ENCODE peak calls at places on chromosomes 3 and 15, in eight cellular contexts. One of them, this sample, is unnamed.

GRCh38 chr15:38062679-38063078 is 128.2 kb downstream of the TMCO5A start:
- DNase-seq in astrocyte of the spinal cord: no peak
- DNase-seq in OCI-LY7: no peak
- DNase-seq in fibroblast of pulmonary artery: no peak
- DNase-seq in chondrocyte: no peak
- DNase-seq in esophagus muscularis mucosa: no peak
- DNase-seq in sigmoid colon: no peak
- DNase-seq in heart right ventricle: no peak
- DNase-seq in this sample: no peak

GRCh38 chr3:138351916-138352555 is 3.7 kb downstream of the MRAS start:
- DNase-seq in sigmoid colon: peak; percentile 22
- DNase-seq in chondrocyte: no peak
- DNase-seq in fibroblast of pulmonary artery: no peak
- DNase-seq in heart right ventricle: peak; percentile 73
- DNase-seq in esophagus muscularis mucosa: no peak
- DNase-seq in astrocyte of the spinal cord: no peak
- DNase-seq in OCI-LY7: no peak
- DNase-seq in this sample: no peak

GRCh38 chr3:69197922-69198540 is 75.6 kb upstream of the LMOD3 start:
- DNase-seq in sigmoid colon: no peak
- DNase-seq in OCI-LY7: no peak
- DNase-seq in esophagus muscularis mucosa: no peak
- DNase-seq in heart right ventricle: no peak
- DNase-seq in chondrocyte: no peak
- DNase-seq in fibroblast of pulmonary artery: no peak
- DNase-seq in astrocyte of the spinal cord: no peak
- DNase-seq in this sample: no peak

GRCh38 chr3:52836991-52837390 is 2.2 kb upstream of the MUSTN1 start:
- DNase-seq in sigmoid colon: no peak
- DNase-seq in chondrocyte: no peak
- DNase-seq in astrocyte of the spinal cord: no peak
- DNase-seq in fibroblast of pulmonary artery: no peak
- DNase-seq in OCI-LY7: no peak
- DNase-seq in heart right ventricle: no peak
- DNase-seq in esophagus muscularis mucosa: no peak
- DNase-seq in this sample: no peak

GRCh38 chr3:100710355-100711198 is 1.3 kb downstream of the TFG start:
- DNase-seq in heart right ventricle: peak; percentile 19
- DNase-seq in OCI-LY7: peak; percentile 48
- DNase-seq in esophagus muscularis mucosa: no peak
- DNase-seq in sigmoid colon: no peak
- DNase-seq in chondrocyte: no peak
- DNase-seq in fibroblast of pulmonary artery: peak; percentile 73
- DNase-seq in astrocyte of the spinal cord: peak; percentile 70
- DNase-seq in this sample: peak; percentile 64

GRCh38 chr3:105982207-105982606 is 113.4 kb upstream of the CBLB start:
- DNase-seq in OCI-LY7: no peak
- DNase-seq in chondrocyte: no peak
- DNase-seq in fibroblast of pulmonary artery: no peak
- DNase-seq in astrocyte of the spinal cord: no peak
- DNase-seq in esophagus muscularis mucosa: no peak
- DNase-seq in heart right ventricle: no peak
- DNase-seq in sigmoid colon: no peak
- DNase-seq in this sample: no peak

GRCh38 chr15:96225642-96226259 is 104.7 kb upstream of the NR2F2 start:
- DNase-seq in heart right ventricle: no peak
- DNase-seq in sigmoid colon: no peak
- DNase-seq in esophagus muscularis mucosa: no peak
- DNase-seq in fibroblast of pulmonary artery: no peak
- DNase-seq in chondrocyte: no peak
- DNase-seq in OCI-LY7: no peak
- DNase-seq in astrocyte of the spinal cord: no peak
- DNase-seq in this sample: no peak

GRCh38 chr3:122636697-122637096 is 43.9 kb upstream of the PARP14 start:
- DNase-seq in OCI-LY7: no peak
- DNase-seq in sigmoid colon: no peak
- DNase-seq in chondrocyte: no peak
- DNase-seq in heart right ventricle: no peak
- DNase-seq in esophagus muscularis mucosa: peak; percentile 31
- DNase-seq in astrocyte of the spinal cord: no peak
- DNase-seq in fibroblast of pulmonary artery: no peak
- DNase-seq in this sample: no peak

GRCh38 chr15:92113832-92114231 is 260.3 kb downstream of the SLCO3A1 start:
- DNase-seq in astrocyte of the spinal cord: no peak
- DNase-seq in fibroblast of pulmonary artery: no peak
- DNase-seq in chondrocyte: no peak
- DNase-seq in OCI-LY7: no peak
- DNase-seq in heart right ventricle: no peak
- DNase-seq in sigmoid colon: no peak
- DNase-seq in esophagus muscularis mucosa: no peak
- DNase-seq in this sample: no peak

GRCh38 chr3:168977696-168978374 is 685.7 kb downstream of the MECOM start:
- DNase-seq in sigmoid colon: no peak
- DNase-seq in OCI-LY7: no peak
- DNase-seq in heart right ventricle: peak; percentile 6
- DNase-seq in fibroblast of pulmonary artery: peak; percentile 63
- DNase-seq in astrocyte of the spinal cord: peak; percentile 59
- DNase-seq in chondrocyte: no peak
- DNase-seq in esophagus muscularis mucosa: no peak
- DNase-seq in this sample: no peak

GRCh38 chr3:191100516-191100915 is 98.5 kb upstream of the OSTN start:
- DNase-seq in chondrocyte: no peak
- DNase-seq in fibroblast of pulmonary artery: no peak
- DNase-seq in OCI-LY7: no peak
- DNase-seq in astrocyte of the spinal cord: no peak
- DNase-seq in sigmoid colon: no peak
- DNase-seq in esophagus muscularis mucosa: no peak
- DNase-seq in heart right ventricle: no peak
- DNase-seq in this sample: no peak

GRCh38 chr3:159635047-159635641 is 353.5 kb upstream of the IL12A start:
- DNase-seq in astrocyte of the spinal cord: peak; percentile 54
- DNase-seq in heart right ventricle: no peak
- DNase-seq in OCI-LY7: no peak
- DNase-seq in fibroblast of pulmonary artery: peak; percentile 35
- DNase-seq in sigmoid colon: no peak
- DNase-seq in esophagus muscularis mucosa: no peak
- DNase-seq in chondrocyte: no peak
- DNase-seq in this sample: no peak

GRCh38 chr15:41944313-41944940 is 27.9 kb downstream of the EHD4 start:
- DNase-seq in heart right ventricle: no peak
- DNase-seq in fibroblast of pulmonary artery: peak; percentile 94
- DNase-seq in esophagus muscularis mucosa: no peak
- DNase-seq in OCI-LY7: no peak
- DNase-seq in sigmoid colon: peak; percentile 85
- DNase-seq in astrocyte of the spinal cord: peak; percentile 94
- DNase-seq in chondrocyte: no peak
- DNase-seq in this sample: no peak

GRCh38 chr15:41941644-41942415 is 30.5 kb downstream of the EHD4 start:
- DNase-seq in esophagus muscularis mucosa: no peak
- DNase-seq in sigmoid colon: no peak
- DNase-seq in chondrocyte: no peak
- DNase-seq in heart right ventricle: no peak
- DNase-seq in fibroblast of pulmonary artery: no peak
- DNase-seq in astrocyte of the spinal cord: no peak
- DNase-seq in OCI-LY7: no peak
- DNase-seq in this sample: no peak

GRCh38 chr15:41945221-41945620 is 27.1 kb downstream of the EHD4 start:
- DNase-seq in heart right ventricle: no peak
- DNase-seq in OCI-LY7: no peak
- DNase-seq in esophagus muscularis mucosa: no peak
- DNase-seq in chondrocyte: no peak
- DNase-seq in astrocyte of the spinal cord: no peak
- DNase-seq in sigmoid colon: no peak
- DNase-seq in fibroblast of pulmonary artery: no peak
- DNase-seq in this sample: no peak

GRCh38 chr15:41943543-41944312 is 28.6 kb downstream of the EHD4 start:
- DNase-seq in astrocyte of the spinal cord: no peak
- DNase-seq in chondrocyte: no peak
- DNase-seq in sigmoid colon: no peak
- DNase-seq in OCI-LY7: no peak
- DNase-seq in heart right ventricle: no peak
- DNase-seq in fibroblast of pulmonary artery: no peak
- DNase-seq in esophagus muscularis mucosa: no peak
- DNase-seq in this sample: no peak

GRCh38 chr15:41942886-41943285 is 29.5 kb downstream of the EHD4 start:
- DNase-seq in fibroblast of pulmonary artery: no peak
- DNase-seq in esophagus muscularis mucosa: no peak
- DNase-seq in astrocyte of the spinal cord: no peak
- DNase-seq in chondrocyte: no peak
- DNase-seq in heart right ventricle: no peak
- DNase-seq in sigmoid colon: no peak
- DNase-seq in OCI-LY7: no peak
- DNase-seq in this sample: no peak
- TF ChIP-seq CTCF in fibroblast of pulmonary artery: no peak
- TF ChIP-seq CTCF in esophagus muscularis mucosa: no peak
- TF ChIP-seq CTCF in astrocyte of the spinal cord: no peak
- TF ChIP-seq CTCF in chondrocyte: no peak
- TF ChIP-seq CTCF in heart right ventricle: no peak
- TF ChIP-seq CTCF in sigmoid colon: no peak
- TF ChIP-seq CTCF in OCI-LY7: no peak
- TF ChIP-seq CTCF in this sample: no peak

GRCh38 chr3:128464188-128464587 is 2.5 kb downstream of the DNAJB8 start:
- DNase-seq in esophagus muscularis mucosa: no peak
- DNase-seq in heart right ventricle: peak; percentile 16
- DNase-seq in OCI-LY7: no peak
- DNase-seq in chondrocyte: no peak
- DNase-seq in sigmoid colon: no peak
- DNase-seq in fibroblast of pulmonary artery: no peak
- DNase-seq in astrocyte of the spinal cord: no peak
- DNase-seq in this sample: no peak
- TF ChIP-seq CTCF in esophagus muscularis mucosa: no peak
- TF ChIP-seq CTCF in heart right ventricle: peak; percentile 25
- TF ChIP-seq CTCF in OCI-LY7: no peak
- TF ChIP-seq CTCF in chondrocyte: no peak
- TF ChIP-seq CTCF in sigmoid colon: no peak
- TF ChIP-seq CTCF in fibroblast of pulmonary artery: no peak
- TF ChIP-seq CTCF in astrocyte of the spinal cord: no peak
- TF ChIP-seq CTCF in this sample: no peak

DNA sequence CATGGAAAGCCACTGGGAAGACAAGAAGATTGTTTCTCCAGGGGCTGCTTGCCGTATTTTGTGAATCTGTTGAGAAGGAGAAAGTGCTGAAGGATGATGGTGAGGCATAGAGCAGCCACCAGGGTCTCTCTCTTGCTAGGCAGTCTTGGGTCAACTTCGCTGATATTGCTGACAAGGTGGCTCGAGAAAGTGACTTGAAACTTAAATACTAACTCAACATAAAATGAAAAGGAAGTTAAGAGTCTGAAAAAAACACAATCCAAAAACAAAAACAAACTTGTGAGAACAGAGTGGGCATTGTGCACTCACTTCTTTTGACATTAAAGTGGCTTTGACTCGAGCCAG is 90.1 kb downstream of the CHST2 start:
- DNase-seq in sigmoid colon: no peak
- DNase-seq in heart right ventricle: no peak
- DNase-seq in chondrocyte: no peak
- DNase-seq in esophagus muscularis mucosa: peak; percentile 24
- DNase-seq in OCI-LY7: no peak
- DNase-seq in astrocyte of the spinal cord: no peak
- DNase-seq in fibroblast of pulmonary artery: no peak
- DNase-seq in this sample: no peak
- TF ChIP-seq CTCF in sigmoid colon: no peak
- TF ChIP-seq CTCF in heart right ventricle: no peak
- TF ChIP-seq CTCF in chondrocyte: no peak
- TF ChIP-seq CTCF in esophagus muscularis mucosa: no peak
- TF ChIP-seq CTCF in OCI-LY7: no peak
- TF ChIP-seq CTCF in astrocyte of the spinal cord: no peak
- TF ChIP-seq CTCF in fibroblast of pulmonary artery: no peak
- TF ChIP-seq CTCF in this sample: no peak

DNA sequence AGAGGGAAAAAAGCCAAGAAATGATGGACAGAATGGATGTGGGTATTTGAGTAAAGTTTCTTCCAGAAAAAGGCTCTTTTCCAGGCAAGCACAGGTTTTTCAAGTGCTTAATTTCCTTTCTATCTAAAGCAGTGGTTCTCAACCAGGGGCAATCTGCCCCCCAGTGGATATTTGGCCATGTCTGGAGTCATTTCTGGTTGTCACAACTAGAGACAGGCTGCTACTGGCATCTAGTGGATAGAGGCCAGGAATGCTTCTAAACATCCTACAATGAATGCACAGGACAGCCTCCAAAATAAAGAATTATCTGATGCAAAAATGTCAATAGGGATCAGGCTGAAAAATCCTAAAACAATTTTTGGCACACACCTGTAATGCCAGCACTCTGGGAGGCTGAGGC is 23.9 kb downstream of the SEC22C start:
- DNase-seq in sigmoid colon: no peak
- DNase-seq in esophagus muscularis mucosa: no peak
- DNase-seq in fibroblast of pulmonary artery: no peak
- DNase-seq in chondrocyte: no peak
- DNase-seq in OCI-LY7: peak; percentile 34
- DNase-seq in astrocyte of the spinal cord: no peak
- DNase-seq in heart right ventricle: no peak
- DNase-seq in this sample: no peak
- TF ChIP-seq CTCF in sigmoid colon: no peak
- TF ChIP-seq CTCF in esophagus muscularis mucosa: no peak
- TF ChIP-seq CTCF in fibroblast of pulmonary artery: no peak
- TF ChIP-seq CTCF in chondrocyte: peak; percentile 62
- TF ChIP-seq CTCF in OCI-LY7: peak; percentile 70
- TF ChIP-seq CTCF in astrocyte of the spinal cord: no peak
- TF ChIP-seq CTCF in heart right ventricle: peak; percentile 18
- TF ChIP-seq CTCF in this sample: peak; percentile 14

GRCh38 chr3:43581343-43581742 is 40.5 kb downstream of the ANO10 start:
- DNase-seq in sigmoid colon: no peak
- DNase-seq in heart right ventricle: no peak
- DNase-seq in chondrocyte: no peak
- DNase-seq in esophagus muscularis mucosa: no peak
- DNase-seq in OCI-LY7: no peak
- DNase-seq in astrocyte of the spinal cord: no peak
- DNase-seq in fibroblast of pulmonary artery: peak; percentile 13
- DNase-seq in this sample: no peak
- TF ChIP-seq CTCF in sigmoid colon: no peak
- TF ChIP-seq CTCF in heart right ventricle: no peak
- TF ChIP-seq CTCF in chondrocyte: no peak
- TF ChIP-seq CTCF in esophagus muscularis mucosa: no peak
- TF ChIP-seq CTCF in OCI-LY7: no peak
- TF ChIP-seq CTCF in astrocyte of the spinal cord: no peak
- TF ChIP-seq CTCF in fibroblast of pulmonary artery: no peak
- TF ChIP-seq CTCF in this sample: no peak

DNA sequence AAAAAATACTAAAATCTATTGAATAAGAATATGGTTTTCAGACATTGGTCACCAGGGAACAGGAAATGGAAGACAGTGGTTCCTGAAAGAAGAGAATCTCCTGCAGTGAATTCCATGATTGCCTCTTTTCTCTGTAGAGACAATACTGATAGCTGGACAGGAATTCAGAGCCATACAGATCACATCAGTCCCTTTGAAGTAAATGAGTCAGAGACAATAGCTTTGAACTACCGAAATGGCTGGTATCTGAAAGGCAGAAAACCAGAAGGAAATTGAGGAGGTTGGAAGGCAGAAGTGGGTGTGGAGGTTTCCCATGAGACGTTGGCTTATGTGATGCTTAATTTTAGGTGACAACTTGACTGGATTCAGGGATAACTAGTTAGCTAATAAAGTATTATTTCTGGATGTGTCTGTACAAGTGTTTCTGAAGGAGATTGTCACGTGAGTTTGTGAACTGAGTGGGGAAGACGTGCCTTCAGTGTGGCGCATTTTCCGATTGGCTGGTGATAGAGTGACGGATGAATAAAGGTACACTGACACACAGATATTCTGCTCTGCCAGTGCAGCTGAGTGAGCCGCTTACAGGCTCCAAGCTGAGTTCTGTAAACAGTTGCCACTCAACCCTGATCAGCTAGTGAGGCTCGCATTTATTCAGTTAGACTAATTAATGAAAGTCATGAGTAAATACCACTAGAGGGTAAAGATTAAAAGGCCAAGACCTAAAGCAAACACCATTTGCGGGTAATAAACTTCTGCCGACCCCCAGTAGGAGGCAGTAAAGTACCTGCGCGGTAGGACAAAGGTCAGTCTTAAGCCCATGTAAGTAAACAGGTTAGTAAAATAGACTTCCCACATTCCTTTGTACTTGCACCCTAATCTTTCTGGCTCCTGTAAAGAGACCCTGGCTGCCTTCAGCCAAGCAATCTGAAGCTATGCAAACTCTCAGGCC is 1298.6 kb downstream of the SI start:
- DNase-seq in OCI-LY7: no peak
- DNase-seq in sigmoid colon: no peak
- DNase-seq in esophagus muscularis mucosa: no peak
- DNase-seq in fibroblast of pulmonary artery: no peak
- DNase-seq in heart right ventricle: no peak
- DNase-seq in chondrocyte: no peak
- DNase-seq in astrocyte of the spinal cord: no peak
- DNase-seq in this sample: no peak
- TF ChIP-seq CTCF in OCI-LY7: peak; percentile 22
- TF ChIP-seq CTCF in sigmoid colon: no peak
- TF ChIP-seq CTCF in esophagus muscularis mucosa: no peak
- TF ChIP-seq CTCF in fibroblast of pulmonary artery: no peak
- TF ChIP-seq CTCF in heart right ventricle: no peak
- TF ChIP-seq CTCF in chondrocyte: no peak
- TF ChIP-seq CTCF in astrocyte of the spinal cord: no peak
- TF ChIP-seq CTCF in this sample: no peak